ENCODE peak calls at places on chromosomes 16 and 17, in five cellular contexts. G is transverse colon, V is endodermal cell, A is HepG2, N is cardiac muscle cell. M is an unnamed sample.

GRCh38 chr17:33389506-33390141 is 96.5 kb upstream of the ASIC2 start:
- DNase-seq in G (no peak), V (peak; percentile 55), N (peak; percentile 50), A (no peak), M (no peak)

GRCh38 chr16:79267781-79268180 is 332.8 kb downstream of the MAF start:
- DNase-seq in N (no peak), A (no peak), G (no peak), V (peak; percentile 29), M (no peak)

GRCh38 chr17:44589316-44590071 is 32.2 kb downstream of the FZD2 start:
- DNase-seq in G (no peak), A (no peak), N (peak; percentile 45), V (no peak), M (no peak)

GRCh38 chr16:84597518-84598390 is 20.1 kb downstream of the COTL1 start:
- DNase-seq in V (no peak), G (no peak), A (no peak), N (no peak), M (no peak)

GRCh38 chr16:88348377-88349152 is 34.2 kb upstream of the ZNF469 start:
- DNase-seq in V (no peak), A (no peak), N (no peak), G (no peak), M (no peak)

GRCh38 chr16:60818471-60818870 is 1217.8 kb downstream of the CDH8 start:
- DNase-seq in N (no peak), A (no peak), G (no peak), V (no peak), M (no peak)

GRCh38 chr17:82786427-82786826 is 34.6 kb downstream of the TBCD start:
- DNase-seq in N (no peak), V (no peak), A (no peak), G (no peak), M (no peak)

GRCh38 chr17:58335779-58336455 is 7.3 kb upstream of the TSPOAP1 start:
- DNase-seq in N (no peak), V (peak; percentile 53), A (peak; percentile 63), G (peak; percentile 70), M (no peak)

GRCh38 chr17:36777118-36777517 is 160.2 kb upstream of the LHX1 start:
- DNase-seq in G (no peak), N (peak; percentile 39), V (peak; percentile 76), A (no peak), M (no peak)

GRCh38 chr16:27644165-27644564 is 94.2 kb downstream of the KATNIP start:
- DNase-seq in G (no peak), A (no peak), V (no peak), N (no peak), M (no peak)

GRCh38 chr17:6506679-6507231 is 49.6 kb downstream of the PITPNM3 start:
- DNase-seq in G (peak; percentile 82), N (peak; percentile 66), V (peak; percentile 39), A (no peak), M (no peak)

GRCh38 chr17:6503641-6504195 is 52.6 kb downstream of the PITPNM3 start:
- DNase-seq in G (no peak), V (peak; percentile 38), N (no peak), A (no peak), M (no peak)

GRCh38 chr17:6507535-6507934 is 48.8 kb downstream of the PITPNM3 start:
- DNase-seq in N (peak; percentile 88), V (peak; percentile 21), A (no peak), G (peak; percentile 54), M (peak; percentile 48)

GRCh38 chr17:6508026-6508425 is 48.3 kb downstream of the PITPNM3 start:
- DNase-seq in N (no peak), V (peak; percentile 49), A (no peak), G (no peak), M (no peak)

GRCh38 chr17:6505425-6506142 is 50.8 kb downstream of the PITPNM3 start:
- DNase-seq in V (peak; percentile 38), N (peak; percentile 84), G (no peak), A (no peak), M (no peak)
- H3K4me3 ChIP-seq in V (no peak overlapping the region), N (no peak overlapping the region), G (no peak overlapping the region), A (no peak overlapping the region), M (no peak overlapping the region)

GRCh38 chr16:85927938-85928337 is 29.0 kb downstream of the IRF8 start:
- DNase-seq in N (no peak), V (no peak), G (no peak), A (no peak), M (no peak)
- H3K4me1 ChIP-seq in N (peaks cover 5% of the 10 kb centered on the region), V (no peaks in the 10 kb centered on the region), G (no peaks in the 10 kb centered on the region), A (peaks cover 7% of the 10 kb centered on the region), M (no peaks in the 10 kb centered on the region)

GRCh38 chr16:59527206-59527997 is 793.3 kb upstream of the GOT2 start:
- DNase-seq in A (no peak), G (no peak), V (no peak), N (no peak), M (no peak)
- H3K27ac ChIP-seq in A (no peak overlapping the region), G (no peak overlapping the region), V (no peak overlapping the region), N (no peak overlapping the region), M (no peak overlapping the region)

DNA sequence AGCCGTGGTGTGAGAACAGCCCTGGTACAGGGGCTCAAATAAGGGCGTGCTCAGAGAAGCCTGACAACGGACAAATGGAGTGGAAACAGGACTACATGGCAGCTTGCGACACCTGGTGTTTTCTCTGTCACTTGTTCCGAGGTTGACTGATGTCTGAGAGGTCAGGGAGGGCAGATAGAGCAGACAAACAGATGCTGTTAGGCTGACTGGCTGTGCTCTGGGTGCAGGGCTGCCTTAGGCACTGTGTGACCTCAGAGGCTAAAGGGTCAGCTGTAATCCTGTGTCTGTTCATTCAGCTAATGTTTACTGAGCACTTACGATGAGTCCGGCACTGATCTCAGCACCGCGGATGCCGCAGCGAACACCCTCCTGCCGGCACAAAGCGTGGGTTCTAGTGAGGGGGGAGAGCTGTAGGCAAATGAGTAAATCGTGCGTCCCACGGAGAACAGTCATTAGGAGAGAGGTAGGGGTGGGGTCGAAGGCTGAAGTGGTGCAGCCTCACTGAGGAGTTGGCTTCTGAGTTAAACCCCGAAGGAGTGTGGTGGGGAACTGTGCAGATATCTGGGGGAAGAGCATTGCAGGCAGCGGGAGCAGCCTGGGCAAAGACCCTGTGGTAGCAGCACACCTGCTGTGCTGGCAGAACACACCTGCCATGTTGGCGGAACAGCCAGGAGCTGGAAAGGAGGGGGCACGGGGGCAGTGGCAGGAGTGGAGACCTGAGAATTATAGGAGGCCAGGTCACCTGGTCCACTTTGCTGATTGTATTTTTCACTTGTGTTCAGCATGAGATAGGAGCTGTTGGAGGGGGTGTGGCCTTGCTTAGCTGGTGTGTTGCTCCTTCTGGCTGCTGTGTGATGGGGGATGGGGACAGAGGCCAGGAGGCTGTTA is 35.0 kb downstream of the GPT2 start:
- DNase-seq in V (no peak), A (peak; percentile 97), N (no peak), G (peak; percentile 22), M (no peak)
- H3K4me3 ChIP-seq in V (no peak overlapping the region), A (no peak overlapping the region), N (no peak overlapping the region), G (no peak overlapping the region), M (no peak overlapping the region)

GRCh38 chr16:71738820-71739219 is 14.3 kb upstream of the PHLPP2 start:
- DNase-seq in N (no peak), G (no peak), V (no peak), A (no peak), M (no peak)
- H3K4me1 ChIP-seq in N (no peaks in the 10 kb centered on the region), G (no peaks in the 10 kb centered on the region), V (no peaks in the 10 kb centered on the region), A (peaks cover 25% of the 10 kb centered on the region), M (no peaks in the 10 kb centered on the region)

DNA sequence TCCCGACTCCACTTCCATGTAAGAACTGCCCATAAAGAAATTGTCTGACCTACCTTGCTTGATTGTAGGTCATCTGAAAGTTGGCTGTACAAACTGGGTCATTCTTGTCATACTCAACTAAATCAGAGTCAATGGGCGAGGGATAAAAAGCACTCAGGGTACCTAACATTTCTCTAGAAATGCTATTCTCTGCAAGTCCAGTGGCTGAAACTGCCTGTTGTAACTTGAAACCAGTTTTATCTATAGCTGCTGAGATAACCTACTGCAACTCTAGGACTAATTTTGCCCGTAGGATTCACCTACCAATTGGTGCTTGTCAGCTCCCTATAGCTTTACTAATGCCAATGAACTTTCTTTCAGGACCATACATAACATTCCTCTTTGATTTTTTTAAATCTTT is 100.1 kb upstream of the GRIN2A start:
- DNase-seq in G (no peak), A (no peak), V (no peak), N (no peak), M (no peak)
- H3K27ac ChIP-seq in G (no peak overlapping the region), A (no peak overlapping the region), V (no peak overlapping the region), N (peak overlapping the region; percentile 93), M (no peak overlapping the region)

GRCh38 chr17:48565024-48565558 is 13.1 kb downstream of the HOXB4 start:
- DNase-seq in V (peak; percentile 68), A (no peak), G (no peak), N (no peak), M (no peak)
- H3K4me3 ChIP-seq in V (no peak overlapping the region), A (no peak overlapping the region), G (no peak overlapping the region), N (no peak overlapping the region), M (peak overlapping the region; percentile 41)

GRCh38 chr17:1146551-1147265 is 33.1 kb downstream of the ABR start:
- DNase-seq in G (no peak), V (no peak), N (no peak), A (no peak), M (no peak)
- H3K4me1 ChIP-seq in G (no peaks in the 10 kb centered on the region), V (peaks cover 6% of the 10 kb centered on the region), N (peaks cover 21% of the 10 kb centered on the region), A (no peaks in the 10 kb centered on the region), M (no peaks in the 10 kb centered on the region)

GRCh38 chr17:79666111-79666510 is 55.3 kb upstream of the RBFOX3 start:
- DNase-seq in N (no peak), A (no peak), G (no peak), V (peak; percentile 21), M (peak; percentile 15)
- H3K27ac ChIP-seq in N (no peak overlapping the region), A (no peak overlapping the region), G (peak overlapping the region; percentile 60), V (no peak overlapping the region), M (no peak overlapping the region)